ENCODE peak calls at places on chromosomes 2 and 18, in four cellular contexts. G is ovary, R is A549, F is K562. J is an unnamed sample. For H3K4me1, the result is how much of the 10 kb centered on the place peaks cover.

GRCh38 chr2:201697899-201698298 is 545 bp downstream of the MPP4 start:
- DNase-seq in G (no peak), R (no peak), F (no peak), J (no peak)

GRCh38 chr2:229784791-229785190 is 70.4 kb upstream of the DNER start:
- DNase-seq in G (no peak), R (no peak), F (no peak), J (no peak)

GRCh38 chr2:84338069-84338468 is 121.0 kb downstream of the SUCLG1 start:
- DNase-seq in G (no peak), R (no peak), F (no peak), J (no peak)

GRCh38 chr18:22174341-22175148 is 5.2 kb downstream of the GATA6 start:
- DNase-seq in G (no peak), R (no peak), F (no peak), J (no peak)

GRCh38 chr18:67916142-67916541 is 399.6 kb upstream of the DSEL start:
- DNase-seq in G (no peak), R (no peak), F (no peak), J (no peak)

GRCh38 chr2:233643128-233643527 is 6.9 kb downstream of the UGT1A10 start:
- DNase-seq in G (no peak), R (no peak), F (no peak), J (no peak)

GRCh38 chr2:234267534-234267933 is 217.0 kb downstream of the SPP2 start:
- DNase-seq in G (no peak), R (no peak), F (no peak), J (no peak)

GRCh38 chr2:169027240-169027639 is 3.9 kb downstream of the ABCB11 start:
- DNase-seq in G (no peak), R (no peak), F (no peak), J (no peak)

GRCh38 chr2:106970471-106971261 is 84.7 kb upstream of the ST6GAL2 start:
- DNase-seq in G (no peak), R (peak), F (no peak), J (no peak)

GRCh38 chr2:226664140-226664539 is 135.5 kb downstream of the IRS1 start:
- DNase-seq in G (no peak), R (no peak), F (no peak), J (peak)

GRCh38 chr2:20578895-20579825 is 71.7 kb downstream of the HS1BP3 start:
- DNase-seq in G (peak), R (peak), F (peak), J (peak)

GRCh38 chr2:147937744-147938349 is 82.7 kb downstream of the ORC4 start:
- DNase-seq in G (no peak), R (no peak), F (peak), J (no peak)

GRCh38 chr2:160836755-160837154 is 323.5 kb upstream of the TANK start:
- DNase-seq in G (no peak), R (no peak), F (no peak), J (no peak)

GRCh38 chr2:36609507-36609906 is 11.5 kb upstream of the FEZ2 start:
- DNase-seq in G (no peak), R (no peak), F (no peak), J (no peak)

GRCh38 chr2:26768759-26769500 is 4.8 kb downstream of the SLC35F6 start:
- DNase-seq in G (peak), R (peak), F (peak), J (peak)

GRCh38 chr2:208366215-208367132 is 40.1 kb upstream of the PTH2R start:
- DNase-seq in G (no peak), R (no peak), F (no peak), J (no peak)

GRCh38 chr2:79389475-79389874 is 123.4 kb upstream of the CTNNA2 start:
- DNase-seq in G (no peak), R (no peak), F (no peak), J (no peak)

GRCh38 chr2:200063155-200063554 is 107.8 kb downstream of the MAIP1 start:
- DNase-seq in G (no peak), R (no peak), F (no peak), J (no peak)

GRCh38 chr2:211816739-211817138 is 721.9 kb downstream of the ERBB4 start:
- DNase-seq in G (no peak), R (no peak), F (no peak), J (no peak)

GRCh38 chr2:84880645-84881521 is at the start of gene TRABD2A:
- DNase-seq in G (peak), R (no peak), F (peak), J (peak)

GRCh38 chr18:66440433-66440832 is 163.5 kb downstream of the CDH19 start:
- DNase-seq in G (no peak), R (no peak), F (no peak), J (no peak)

GRCh38 chr2:106107509-106108131 is 86.5 kb downstream of the UXS1 start:
- DNase-seq in G (no peak), R (no peak), F (no peak), J (no peak)

GRCh38 chr2:71799013-71799575 is 345.7 kb downstream of the DYSF start:
- DNase-seq in G (no peak), R (no peak), F (no peak), J (no peak)

GRCh38 chr18:34330308-34330707 is 105.6 kb upstream of the NOL4 start:
- DNase-seq in G (no peak), R (no peak), F (no peak), J (no peak)

GRCh38 chr2:119006441-119006840 is 64.4 kb downstream of the MARCO start:
- DNase-seq in G (no peak), R (no peak), F (no peak), J (no peak)

GRCh38 chr18:58135170-58135569 is 91.1 kb downstream of the NEDD4L start:
- DNase-seq in G (no peak), R (no peak), F (no peak), J (no peak)

GRCh38 chr2:120134263-120134662 is 88.9 kb downstream of the TMEM185B start:
- DNase-seq in G (no peak), R (peak), F (no peak), J (no peak)

GRCh38 chr2:158990397-158991209 is 22.2 kb downstream of the TANC1 start:
- DNase-seq in G (no peak), R (peak), F (no peak), J (no peak)

GRCh38 chr2:44770221-44771187 is 171.0 kb upstream of the SIX3 start:
- DNase-seq in G (no peak), R (no peak), F (no peak), J (no peak)

GRCh38 chr2:45494978-45495293 is 116.1 kb downstream of the SRBD1 start:
- DNase-seq in G (no peak), R (no peak), F (no peak), J (no peak)

GRCh38 chr2:68565858-68566257 is 77.5 kb upstream of the PROKR1 start:
- DNase-seq in G (no peak), R (peak), F (peak), J (no peak)

GRCh38 chr2:238106698-238107524 is 6.8 kb downstream of the ESPNL start:
- DNase-seq in G (peak), R (no peak), F (peak), J (peak)

GRCh38 chr18:36387296-36387695 is 89.8 kb downstream of the FHOD3 start:
- DNase-seq in G (no peak), R (no peak), F (no peak), J (no peak)

GRCh38 chr2:224075588-224075987 is 36.5 kb upstream of the SERPINE2 start:
- DNase-seq in G (no peak), R (no peak), F (no peak), J (no peak)
- H3K27ac ChIP-seq in G (no peak), R (no peak), F (no peak), J (no peak)

GRCh38 chr2:121342751-121343150 is 57.7 kb upstream of the TFCP2L1 start:
- DNase-seq in G (no peak), R (no peak), F (no peak), J (no peak)
- H3K4me1 ChIP-seq in G (under half), R (under half), F (under half), J (under half)

GRCh38 chr18:46264255-46264654 is 160.1 kb downstream of the HAUS1 start:
- DNase-seq in G (no peak), R (peak), F (no peak), J (no peak)
- TF ChIP-seq EP300 in G (no peak), R (no peak), F (no peak), J (no peak)

GRCh38 chr2:85911836-85912692 is 23.3 kb upstream of the ST3GAL5 start:
- DNase-seq in G (no peak), R (no peak), F (no peak), J (no peak)
- H3K27ac ChIP-seq in G (no peak), R (peak), F (no peak), J (peak)

DNA sequence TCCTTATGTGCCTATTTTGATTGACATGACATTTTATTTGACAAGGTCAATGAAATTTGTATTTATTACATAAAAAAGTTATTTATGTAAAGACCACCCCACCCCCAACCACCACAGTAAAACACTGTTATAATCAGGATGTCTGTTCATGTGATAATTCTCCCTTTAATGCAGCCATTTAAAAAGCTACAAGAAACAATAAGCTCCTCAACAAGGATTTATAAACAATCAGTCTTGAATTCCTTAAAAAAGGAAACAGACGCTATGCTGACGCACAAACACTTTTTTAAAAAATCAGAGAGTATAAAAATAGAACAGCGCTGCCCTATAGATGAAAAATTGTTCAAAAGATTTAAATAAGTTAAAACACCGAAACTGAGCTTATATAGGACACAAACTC is 102.2 kb downstream of the SOS1 start:
- DNase-seq in G (no peak), R (no peak), F (no peak), J (no peak)
- H3K4me1 ChIP-seq in G (under half), R (under half), F (under half), J (under half)

GRCh38 chr2:235458839-235459273 is 35.0 kb upstream of the AGAP1 start:
- DNase-seq in G (peak), R (no peak), F (no peak), J (peak)
- TF ChIP-seq EP300 in G (no peak), R (no peak), F (no peak), J (no peak)

GRCh38 chr2:25566094-25566493 is 107.3 kb downstream of the DTNB start:
- DNase-seq in G (no peak), R (no peak), F (no peak), J (no peak)

GRCh38 chr2:25567406-25567805 is 106.0 kb downstream of the DTNB start:
- DNase-seq in G (no peak), R (peak), F (peak), J (no peak)

GRCh38 chr2:25572638-25573037 is 100.7 kb downstream of the DTNB start:
- DNase-seq in G (no peak), R (no peak), F (no peak), J (no peak)

GRCh38 chr2:25566694-25567093 is 106.7 kb downstream of the DTNB start:
- DNase-seq in G (no peak), R (no peak), F (no peak), J (no peak)

GRCh38 chr2:25570161-25570840 is 103.1 kb downstream of the DTNB start:
- DNase-seq in G (no peak), R (no peak), F (no peak), J (no peak)
- H3K27ac ChIP-seq in G (no peak), R (no peak), F (no peak), J (no peak)

DNA sequence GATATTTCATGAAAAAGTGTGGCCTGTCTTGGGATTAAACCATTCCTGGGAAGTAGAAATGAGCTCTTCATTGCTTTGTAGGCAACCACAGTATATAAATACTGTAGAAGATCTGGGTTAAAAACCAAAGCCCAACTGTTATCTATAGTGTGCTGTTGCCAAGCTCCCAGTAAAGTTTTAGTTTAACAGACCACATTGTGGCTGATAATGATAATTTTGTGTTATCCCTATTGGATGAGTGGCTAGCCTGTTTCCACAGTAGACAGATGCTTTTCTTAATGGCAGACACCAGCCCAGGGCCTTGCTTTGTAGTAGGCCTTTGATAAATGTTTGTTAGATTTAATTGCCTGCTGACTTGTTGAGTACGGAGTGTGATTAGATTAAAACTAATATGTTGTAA is 52.1 kb downstream of the FMNL2 start:
- DNase-seq in G (no peak), R (no peak), F (no peak), J (no peak)
- H3K4me1 ChIP-seq in G (under half), R (under half), F (under half), J (under half)

DNA sequence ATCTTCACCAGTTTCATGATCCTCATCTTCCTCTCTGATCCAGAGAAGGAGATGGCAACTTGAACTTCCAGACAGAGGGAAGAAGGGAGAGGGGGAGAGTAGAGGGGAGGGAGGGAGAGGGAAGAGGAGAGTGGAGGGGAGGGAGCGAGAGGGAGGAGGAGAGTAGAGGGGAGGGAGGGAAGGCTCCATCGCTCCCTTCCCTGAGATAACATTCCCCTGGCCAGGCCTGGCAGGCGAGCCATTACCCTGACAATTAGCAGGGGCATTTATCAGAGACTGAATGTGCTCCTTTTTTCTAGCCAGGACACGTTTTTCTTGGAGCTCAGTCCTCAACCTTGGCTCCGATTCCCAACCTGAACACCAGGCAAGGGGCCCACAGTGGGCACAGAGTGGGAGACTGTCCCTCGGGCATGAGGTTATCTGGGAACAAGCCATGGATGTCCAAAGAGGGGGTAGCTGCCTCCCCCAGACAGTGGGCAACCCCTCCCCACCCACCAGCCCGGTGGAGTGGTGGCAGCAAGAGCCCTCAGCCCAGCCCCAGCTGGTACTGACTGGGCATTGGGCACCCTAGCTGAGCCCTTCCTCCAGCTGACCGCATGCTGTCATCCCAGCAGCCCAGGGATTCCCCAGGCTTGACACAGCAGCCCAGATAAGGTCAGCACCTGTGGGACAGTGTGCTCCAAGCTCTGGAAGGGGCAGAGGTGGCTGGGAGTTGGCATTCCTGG is 81.8 kb downstream of the TNS1 start:
- DNase-seq in G (peak), R (no peak), F (no peak), J (no peak)
- TF ChIP-seq EP300 in G (no peak), R (no peak), F (no peak), J (peak)

J was measured in stomach.